ENCODE peak calls at places on chromosomes 6 and 20, in six cellular contexts. T is HCT116, A is A549, B is heart left ventricle, O is IMR-90, Q is Peyer's patch. X is an unnamed sample. For H3K4me1, the result is how much of the 10 kb centered on the place peaks cover.

GRCh38 chr20:35878113-35878620 is 76.1 kb downstream of the SCAND1 start:
- DNase-seq in A (no peak), B (no peak), O (peak), Q (no peak), T (no peak), X (no peak)

GRCh38 chr6:37988696-37989095 is 169.2 kb downstream of the ZFAND3 start:
- DNase-seq in O (no peak), B (no peak), T (no peak), Q (no peak), A (no peak), X (no peak)

GRCh38 chr20:18943542-18943941 is 130.0 kb downstream of the SCP2D1 start:
- DNase-seq in O (no peak), Q (no peak), T (no peak), A (peak), B (no peak), X (no peak)

GRCh38 chr20:38134427-38135281 is 30.4 kb downstream of the TGM2 start:
- DNase-seq in A (no peak), O (peak), T (no peak), B (no peak), Q (no peak), X (no peak)

GRCh38 chr6:125212377-125212776 is 58.8 kb downstream of the TPD52L1 start:
- DNase-seq in T (no peak), A (no peak), B (no peak), Q (no peak), O (no peak), X (no peak)

GRCh38 chr6:127999032-127999431 is 98.2 kb upstream of the THEMIS start:
- DNase-seq in T (no peak), A (no peak), Q (no peak), O (no peak), B (no peak), X (no peak)

GRCh38 chr20:25514195-25514594 is 71.1 kb downstream of the NINL start:
- DNase-seq in Q (no peak), A (no peak), T (no peak), B (no peak), O (no peak), X (no peak)

GRCh38 chr6:10896691-10897090 is 9.8 kb downstream of the SYCP2L start:
- DNase-seq in B (no peak), A (no peak), T (no peak), Q (no peak), O (no peak), X (no peak)

GRCh38 chr6:137102050-137102848 is 57.5 kb upstream of the IL20RA start:
- DNase-seq in O (no peak), T (no peak), A (no peak), Q (no peak), B (no peak), X (no peak)

GRCh38 chr6:154518386-154518785 is 7.9 kb upstream of the CNKSR3 start:
- DNase-seq in A (no peak), T (no peak), O (no peak), Q (no peak), B (no peak), X (no peak)

GRCh38 chr20:47686545-47686944 is 98.7 kb downstream of the SULF2 start:
- DNase-seq in O (peak), B (no peak), T (no peak), Q (no peak), A (no peak), X (no peak)

GRCh38 chr6:133130863-133131262 is 110.3 kb upstream of the EYA4 start:
- DNase-seq in Q (no peak), T (peak), O (peak), A (peak), B (peak), X (no peak)

GRCh38 chr6:132919476-132919875 is 105.1 kb downstream of the RPS12 start:
- DNase-seq in Q (peak), T (no peak), A (peak), O (peak), B (peak), X (peak)

GRCh38 chr6:4085329-4085695 is 6.4 kb upstream of the FAM217A start:
- DNase-seq in O (peak), B (no peak), T (no peak), Q (no peak), A (no peak), X (no peak)

GRCh38 chr6:56643379-56644089 is 845 bp upstream of the DST start:
- DNase-seq in B (no peak), O (no peak), Q (no peak), A (no peak), T (no peak), X (no peak)

GRCh38 chr6:109513571-109514071 is 30.6 kb upstream of the ZBTB24 start:
- DNase-seq in O (peak), A (peak), T (no peak), Q (no peak), B (no peak), X (no peak)

GRCh38 chr6:138397128-138397814 is 6.8 kb upstream of the HEBP2 start:
- DNase-seq in A (no peak), Q (no peak), T (no peak), O (peak), B (no peak), X (no peak)

GRCh38 chr6:132892929-132893771 is 78.8 kb downstream of the RPS12 start:
- DNase-seq in T (no peak), Q (no peak), O (peak), B (no peak), A (no peak), X (no peak)

GRCh38 chr6:17454316-17455005 is 61.1 kb downstream of the CAP2 start:
- DNase-seq in O (peak), B (no peak), A (no peak), Q (no peak), T (no peak), X (no peak)

GRCh38 chr6:19805146-19805515 is 32.0 kb upstream of the ID4 start:
- DNase-seq in O (peak), T (peak), B (no peak), A (peak), Q (no peak), X (no peak)
- TF ChIP-seq POLR2A in O (no peak), T (no peak), B (no peak), A (no peak), Q (no peak), X (no peak)

DNA sequence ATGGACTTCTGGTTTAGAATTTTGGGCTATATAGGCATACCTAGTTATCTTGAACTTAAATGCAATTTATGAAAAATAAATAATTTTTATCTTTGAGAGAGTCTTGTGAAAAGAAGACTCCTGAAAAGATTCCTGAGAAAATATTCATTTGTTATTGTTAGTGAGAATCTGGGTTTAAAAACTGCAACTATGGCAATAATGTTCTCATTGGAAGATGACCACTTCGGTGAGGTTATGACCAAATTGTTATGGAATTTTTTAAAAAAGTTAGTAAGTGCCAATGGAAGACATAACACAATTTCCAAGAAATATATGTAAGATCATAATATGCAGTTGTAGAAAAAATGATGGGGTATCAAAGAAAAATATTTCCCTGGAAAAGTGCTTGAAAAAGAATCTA is 46.3 kb downstream of the GRIK2 start:
- DNase-seq in B (no peak), T (no peak), A (no peak), O (peak), Q (no peak), X (no peak)
- H3K4me1 ChIP-seq in B (under half), T (under half), A (under half), O (under half), Q (under half), X (under half)

GRCh38 chr6:24522090-24522820 is 27.5 kb downstream of the ALDH5A1 start:
- DNase-seq in O (peak), T (no peak), B (no peak), Q (peak), A (no peak), X (no peak)

GRCh38 chr6:24520929-24521546 is 26.3 kb downstream of the ALDH5A1 start:
- DNase-seq in A (peak), B (peak), O (peak), Q (peak), T (peak), X (no peak)

GRCh38 chr6:24524329-24524728 is 29.6 kb downstream of the ALDH5A1 start:
- DNase-seq in Q (no peak), O (no peak), A (no peak), B (no peak), T (no peak), X (no peak)

GRCh38 chr6:24522821-24523175 is 28.0 kb downstream of the ALDH5A1 start:
- DNase-seq in B (no peak), Q (no peak), T (no peak), A (no peak), O (no peak), X (no peak)

DNA sequence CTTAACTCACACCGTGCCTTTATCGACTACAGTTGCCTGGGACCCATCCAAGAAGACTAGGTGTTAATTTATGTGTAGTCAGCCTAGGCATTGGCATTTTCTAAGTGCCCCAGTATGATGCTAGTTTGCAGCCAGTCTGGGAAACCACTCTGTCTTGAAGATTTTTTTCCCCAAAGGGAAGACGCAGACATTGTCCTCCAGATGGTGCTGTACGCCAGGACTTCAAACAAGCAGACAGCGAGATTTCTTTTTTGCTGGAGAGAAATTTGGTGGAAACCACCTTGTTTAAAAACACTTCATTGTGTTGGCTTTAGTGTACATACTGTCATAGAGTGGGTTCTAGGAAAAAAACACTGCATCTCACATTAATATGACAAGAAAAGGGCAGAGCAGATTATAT is 30.0 kb downstream of the ALDH5A1 start:
- DNase-seq in A (peak), B (no peak), Q (no peak), T (peak), O (peak), X (no peak)
- TF ChIP-seq CTCF in A (peak), B (no peak), Q (no peak), T (peak), O (peak), X (no peak)

GRCh38 chr20:4904127-4904860 is 97.0 kb downstream of the SLC23A2 start:
- DNase-seq in O (no peak), Q (no peak), A (no peak), T (no peak), B (no peak), X (no peak)

GRCh38 chr20:4901031-4901818 is 100.1 kb downstream of the SLC23A2 start:
- DNase-seq in O (no peak), T (no peak), B (no peak), Q (no peak), A (no peak), X (no peak)

GRCh38 chr20:4905195-4905594 is 96.1 kb downstream of the SLC23A2 start:
- DNase-seq in A (no peak), O (peak), Q (no peak), T (no peak), B (no peak), X (no peak)

GRCh38 chr20:4905612-4906011 is 95.7 kb downstream of the SLC23A2 start:
- DNase-seq in T (no peak), O (peak), A (no peak), B (no peak), Q (no peak), X (no peak)

GRCh38 chr20:4902788-4903187 is 98.5 kb downstream of the SLC23A2 start:
- DNase-seq in O (no peak), A (no peak), T (no peak), B (no peak), Q (no peak), X (no peak)
- TF ChIP-seq POLR2A in O (no peak), A (no peak), T (no peak), B (no peak), Q (no peak), X (no peak)

X was measured in tibial nerve.